ENCODE peak calls at places on chromosomes 13 and 19, in six cellular contexts. L, R, A, D, U and Z are unnamed samples.

GRCh38 chr19:31718898-31719297 is 369.7 kb upstream of the TSHZ3 start:
- DNase-seq in U (no peak), A (peak; percentile 45), R (no peak), D (no peak), L (no peak), Z (no peak)

GRCh38 chr19:19106061-19106551 is 32.2 kb downstream of the TMEM161A start:
- DNase-seq in R (peak; percentile 52), D (no peak), L (no peak), A (no peak), U (no peak), Z (no peak)

GRCh38 chr13:44101347-44102083 is 221.8 kb downstream of the LACC1 start:
- DNase-seq in L (no peak), R (no peak), U (no peak), D (no peak), A (no peak), Z (no peak)

GRCh38 chr13:25988655-25989054 is 63.2 kb downstream of the SHISA2 start:
- DNase-seq in L (no peak), A (no peak), U (no peak), R (peak; percentile 54), D (no peak), Z (no peak)

GRCh38 chr13:20400774-20401173 is 124.9 kb downstream of the CRYL1 start:
- DNase-seq in R (no peak), U (no peak), L (no peak), A (peak; percentile 47), D (no peak), Z (no peak)

GRCh38 chr19:32350492-32350891 is 5.1 kb downstream of the ZNF507 start:
- DNase-seq in U (no peak), A (no peak), R (peak; percentile 40), D (no peak), L (no peak), Z (no peak)

GRCh38 chr13:99829156-99829555 is 142.4 kb downstream of the ZIC5 start:
- DNase-seq in A (no peak), L (no peak), R (no peak), D (no peak), U (no peak), Z (no peak)

GRCh38 chr19:7926021-7926726 is at the start of gene CTXN1:
- DNase-seq in D (peak; percentile 73), L (peak; percentile 65), A (peak; percentile 31), R (peak; percentile 87), U (peak; percentile 74), Z (no peak)

GRCh38 chr19:16301999-16302694 is 22.5 kb upstream of the KLF2 start:
- DNase-seq in U (no peak), R (peak; percentile 19), A (peak; percentile 11), D (no peak), L (no peak), Z (no peak)

GRCh38 chr13:46383383-46383782 is 3.7 kb downstream of the RUBCNL start:
- DNase-seq in R (no peak), U (no peak), L (no peak), D (no peak), A (no peak), Z (peak; percentile 66)

GRCh38 chr19:55383789-55384575 is at the start of gene TMEM238:
- DNase-seq in A (peak; percentile 56), R (peak; percentile 86), D (peak; percentile 81), L (peak; percentile 77), U (peak; percentile 28), Z (no peak)

GRCh38 chr19:2540646-2541454 is 64.9 kb downstream of the GADD45B start:
- DNase-seq in R (peak; percentile 96), L (peak; percentile 92), U (no peak), D (peak; percentile 93), A (peak; percentile 98), Z (no peak)

GRCh38 chr19:42512743-42513304 is 15.5 kb downstream of the CEACAM1 start:
- DNase-seq in D (no peak), R (no peak), L (no peak), U (no peak), A (no peak), Z (no peak)

GRCh38 chr13:110276553-110276950 is 30.4 kb downstream of the COL4A1 start:
- DNase-seq in R (no peak), U (no peak), L (no peak), D (no peak), A (no peak), Z (no peak)

GRCh38 chr19:5987077-5987818 is 9.3 kb upstream of the RANBP3 start:
- DNase-seq in U (peak; percentile 67), D (peak; percentile 81), R (peak; percentile 93), A (peak; percentile 88), L (peak; percentile 93), Z (peak; percentile 59)
- H3K4me3 ChIP-seq in U (peak overlapping the region; percentile 84), D (peak overlapping the region; percentile 18), R (no peak overlapping the region), A (peak overlapping the region; percentile 64), L (no peak overlapping the region), Z (peak overlapping the region; percentile 3)

DNA sequence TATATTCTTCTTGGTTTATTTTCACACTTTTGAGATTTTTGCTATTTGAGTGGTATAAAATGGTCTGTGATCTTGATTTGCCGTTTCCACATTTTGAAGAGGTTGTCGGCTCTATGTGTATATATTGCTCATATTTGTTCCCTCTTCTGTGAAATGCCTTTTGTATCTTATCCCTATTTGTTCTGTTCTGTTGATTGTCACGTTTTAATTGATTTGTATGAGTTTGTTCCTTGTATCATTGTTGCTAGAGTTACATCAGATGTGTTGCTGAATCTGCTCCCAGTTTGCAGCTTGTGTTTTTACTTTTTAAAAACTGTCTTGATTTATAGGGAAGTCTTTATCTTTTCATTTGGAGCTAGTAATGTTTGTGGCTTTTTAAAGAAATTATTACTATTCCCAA is 17.1 kb downstream of the USPL1 start:
- DNase-seq in U (no peak), R (no peak), A (no peak), D (no peak), L (no peak), Z (no peak)
- H3K4me3 ChIP-seq in U (no peak overlapping the region), R (no peak overlapping the region), A (no peak overlapping the region), D (no peak overlapping the region), L (no peak overlapping the region), Z (no peak overlapping the region)

GRCh38 chr19:1406496-1406817 is 929 bp upstream of the DAZAP1 start:
- DNase-seq in D (no peak), A (no peak), R (no peak), L (peak; percentile 73), U (no peak), Z (no peak)
- H3K4me3 ChIP-seq in D (peak overlapping the region; percentile 74), A (peak overlapping the region; percentile 71), R (no peak overlapping the region), L (no peak overlapping the region), U (peak overlapping the region; percentile 68), Z (peak overlapping the region; percentile 61)

GRCh38 chr13:30396434-30397075 is 25.7 kb upstream of the UBE2L5 start:
- DNase-seq in L (no peak), D (no peak), U (no peak), A (peak; percentile 68), R (no peak), Z (no peak)

GRCh38 chr13:30395192-30396158 is 26.8 kb upstream of the UBE2L5 start:
- DNase-seq in A (peak; percentile 98), D (peak; percentile 97), R (peak; percentile 93), U (peak; percentile 66), L (peak; percentile 96), Z (peak; percentile 90)

GRCh38 chr13:30400376-30400775 is 21.9 kb upstream of the UBE2L5 start:
- DNase-seq in D (no peak), A (no peak), R (no peak), U (no peak), L (no peak), Z (no peak)

GRCh38 chr13:30398601-30399072 is 23.7 kb upstream of the UBE2L5 start:
- DNase-seq in D (peak; percentile 85), A (peak; percentile 62), L (no peak), R (no peak), U (no peak), Z (no peak)

GRCh38 chr13:30394798-30395191 is 27.5 kb upstream of the UBE2L5 start:
- DNase-seq in R (no peak), L (no peak), D (no peak), U (no peak), A (peak; percentile 46), Z (peak; percentile 57)
- H3K4me3 ChIP-seq in R (peak overlapping the region; percentile 72), L (peak overlapping the region; percentile 22), D (peak overlapping the region; percentile 46), U (peak overlapping the region; percentile 88), A (peak overlapping the region; percentile 68), Z (peak overlapping the region; percentile 64)

DNA sequence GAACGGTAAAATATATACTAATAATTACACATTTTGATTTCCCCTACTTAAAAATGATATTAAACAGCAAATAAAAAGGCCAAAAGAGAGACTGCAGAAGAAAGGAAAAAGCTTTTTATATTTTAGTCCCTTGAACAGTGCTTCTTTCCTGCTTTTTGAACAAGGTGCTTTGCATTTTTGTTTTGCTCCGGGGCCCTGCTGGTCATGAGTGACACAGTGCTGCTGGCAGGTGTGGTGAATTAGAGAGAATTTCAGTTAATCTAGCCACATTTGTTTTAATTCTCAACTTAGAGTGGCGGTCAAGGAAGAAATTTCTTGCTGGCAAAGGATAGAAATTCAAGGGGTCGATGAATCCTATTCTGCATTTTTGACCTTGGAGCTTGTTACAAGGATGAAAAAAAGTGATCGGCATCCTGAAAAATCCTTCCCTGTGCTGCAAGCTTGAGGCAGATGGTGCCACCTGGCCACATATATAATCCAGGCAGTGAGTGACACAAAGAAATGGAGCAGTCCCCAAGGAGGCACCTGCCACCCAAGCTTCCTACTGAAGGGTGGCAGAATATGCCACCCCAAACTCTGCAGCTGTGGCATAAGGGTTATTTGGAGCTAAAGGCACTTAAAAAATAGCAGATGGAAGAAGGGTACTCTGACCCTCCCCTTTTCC is 15.6 kb downstream of the TMEM272 start:
- DNase-seq in A (no peak), L (no peak), R (no peak), U (no peak), D (no peak), Z (no peak)
- H3K4me3 ChIP-seq in A (no peak overlapping the region), L (no peak overlapping the region), R (no peak overlapping the region), U (no peak overlapping the region), D (no peak overlapping the region), Z (no peak overlapping the region)

DNA sequence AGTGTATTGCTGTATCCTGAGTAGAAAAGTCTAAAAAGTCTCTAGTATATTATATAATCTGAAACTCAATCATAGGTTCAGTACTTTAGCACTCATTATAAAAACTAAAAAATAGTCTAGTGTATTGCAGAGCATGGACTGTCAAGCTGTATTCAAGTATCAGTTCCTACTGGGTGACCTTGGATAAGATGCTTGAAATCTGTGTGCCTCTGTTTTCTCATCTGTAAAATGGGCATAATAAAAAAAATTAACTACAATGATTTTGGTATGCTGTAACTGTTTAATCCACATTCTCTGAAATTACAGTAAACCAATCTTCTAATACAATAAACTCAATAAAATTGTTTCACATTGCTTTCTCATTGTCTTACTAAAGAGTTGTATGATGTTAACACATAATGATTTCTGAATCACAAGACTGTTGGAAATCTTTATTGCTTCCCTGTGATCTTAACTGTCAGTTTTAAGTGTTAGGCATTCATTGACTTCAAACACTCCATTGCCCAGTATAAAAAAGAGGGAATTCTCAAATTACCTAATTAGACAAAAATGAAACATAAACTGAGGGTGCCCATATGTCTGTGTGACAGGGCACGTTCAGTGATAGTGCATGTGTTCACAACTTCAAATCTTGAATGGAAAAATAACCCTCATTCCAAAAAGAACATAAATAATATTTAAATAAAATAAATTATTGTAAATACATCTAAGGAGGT is 2.2 kb downstream of the STARD13 start:
- DNase-seq in R (no peak), A (no peak), D (no peak), L (no peak), U (no peak), Z (no peak)
- H3K4me3 ChIP-seq in R (peak overlapping the region; percentile 39), A (peak overlapping the region; percentile 93), D (no peak overlapping the region), L (no peak overlapping the region), U (no peak overlapping the region), Z (no peak overlapping the region)

GRCh38 chr19:45781282-45782161 is 768 bp downstream of the DMPK start:
- DNase-seq in A (no peak), D (peak; percentile 58), R (no peak), U (no peak), L (peak; percentile 93), Z (no peak)
- H3K4me3 ChIP-seq in A (peak overlapping the region; percentile 74), D (no peak overlapping the region), R (peak overlapping the region; percentile 10), U (no peak overlapping the region), L (peak overlapping the region; percentile 39), Z (no peak overlapping the region)